ENCODE peak calls at places on chromosomes 4 and X, in eight cellular contexts. Q, I, F, K, C, L, Y and G are unnamed samples.

GRCh38 chr4:25509656-25510055 is 132.6 kb downstream of the ANAPC4 start:
- DNase-seq in Q (no peak), I (no peak), F (no peak), K (no peak), C (no peak), L (no peak), Y (no peak), G (no peak)

GRCh38 chr4:40682298-40683101 is 52.8 kb upstream of the RBM47 start:
- DNase-seq in Q (no peak), I (no peak), F (no peak), K (no peak), C (no peak), L (no peak), Y (no peak), G (no peak)

GRCh38 chrX:45472968-45473367 is 272.3 kb upstream of the DIPK2B start:
- DNase-seq in Q (no peak), I (no peak), F (no peak), K (no peak), C (no peak), L (no peak), Y (no peak), G (no peak)

GRCh38 chrX:113305496-113305895 is 464.9 kb upstream of the AMOT start:
- DNase-seq in Q (no peak), I (no peak), F (no peak), K (no peak), C (no peak), L (no peak), Y (no peak), G (no peak)

GRCh38 chr4:88630756-88631155 is 38.5 kb downstream of the HERC3 start:
- DNase-seq in Q (no peak), I (no peak), F (no peak), K (no peak), C (no peak), L (no peak), Y (no peak), G (no peak)

GRCh38 chrX:12981880-12982279 is 7.0 kb downstream of the TMSB4X start:
- DNase-seq in Q (no peak), I (no peak), F (no peak), K (no peak), C (no peak), L (no peak), Y (no peak), G (no peak)

GRCh38 chrX:135213200-135213844 is 38.5 kb upstream of the ETDA start:
- DNase-seq in Q (no peak), I (no peak), F (no peak), K (no peak), C (no peak), L (no peak), Y (no peak), G (no peak)

GRCh38 chr4:151806511-151806927 is 45.7 kb upstream of the GATB start:
- DNase-seq in Q (no peak), I (no peak), F (no peak), K (no peak), C (no peak), L (no peak), Y (no peak), G (no peak)

GRCh38 chr4:84956014-84956413 is 10.5 kb downstream of the WDFY3 start:
- DNase-seq in Q (no peak), I (no peak), F (no peak), K (no peak), C (no peak), L (no peak), Y (no peak), G (no peak)

GRCh38 chr4:40413396-40413795 is 78.3 kb downstream of the CHRNA9 start:
- DNase-seq in Q (no peak), I (no peak), F (no peak), K (no peak), C (no peak), L (no peak), Y (no peak), G (no peak)

GRCh38 chr4:181018998-181019397 is 1224.2 kb upstream of the TENM3 start:
- DNase-seq in Q (no peak), I (no peak), F (no peak), K (no peak), C (no peak), L (no peak), Y (no peak), G (no peak)

GRCh38 chr4:76576824-76577223 is 141.8 kb downstream of the SHROOM3 start:
- DNase-seq in Q (no peak), I (no peak), F (no peak), K (no peak), C (no peak), L (no peak), Y (no peak), G (no peak)

GRCh38 chrX:46967547-46967946 is 55.3 kb downstream of the JADE3 start:
- DNase-seq in Q (no peak), I (no peak), F (no peak), K (no peak), C (peak), L (no peak), Y (no peak), G (no peak)

DNA sequence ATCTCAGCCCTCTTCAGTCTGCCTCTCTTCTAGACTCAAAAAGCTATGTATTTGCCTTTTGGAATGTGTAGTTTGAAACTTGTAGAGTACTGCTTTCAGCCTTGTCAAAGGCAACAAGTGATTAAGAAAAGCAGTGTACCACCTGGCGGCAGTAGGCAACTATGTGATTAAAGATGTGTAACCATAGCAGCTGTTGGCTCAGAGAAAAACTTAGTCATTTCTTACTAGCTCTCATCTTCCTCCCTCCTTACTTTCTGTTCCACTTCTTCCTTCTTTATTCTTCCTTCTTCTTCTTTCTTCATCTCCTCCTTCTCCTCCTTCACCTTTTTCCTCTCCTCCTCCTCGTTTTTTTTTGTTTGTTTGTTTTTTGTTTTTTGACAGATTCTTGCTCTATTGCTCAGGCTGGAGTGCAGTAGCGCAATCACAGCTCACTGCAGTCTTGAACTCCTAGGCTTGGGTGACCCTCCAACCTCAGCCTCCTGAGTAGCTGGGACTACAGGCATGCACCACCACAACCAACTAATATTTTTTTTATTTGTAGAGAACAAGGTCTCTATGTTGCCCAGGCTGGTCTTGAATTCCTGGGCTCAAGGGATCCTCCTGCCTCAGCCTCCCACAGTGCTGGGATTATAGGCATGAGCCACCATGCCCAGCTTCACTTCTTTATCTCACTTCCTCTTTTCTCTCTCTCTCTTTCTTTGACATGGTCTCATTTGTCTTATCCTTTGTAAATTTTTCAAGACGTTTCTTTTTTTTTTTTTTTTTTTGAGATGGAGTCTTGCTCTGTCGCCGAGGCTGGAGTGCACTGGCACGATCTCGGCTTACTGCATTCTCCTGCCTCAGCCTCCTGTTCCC is 32.6 kb downstream of the ABHD18 start:
- DNase-seq in Q (no peak), I (no peak), F (peak), K (no peak), C (peak), L (no peak), Y (no peak), G (no peak)
- TF ChIP-seq CTCF in Q (no peak), I (no peak), F (peak), K (no peak), C (peak), L (no peak), Y (no peak), G (peak)

GRCh38 chrX:65985211-65985610 is 54.7 kb downstream of the VSIG4 start:
- DNase-seq in Q (no peak), I (no peak), F (no peak), K (no peak), C (no peak), L (no peak), Y (no peak), G (no peak)

GRCh38 chrX:65990702-65991101 is 49.2 kb downstream of the VSIG4 start:
- DNase-seq in Q (no peak), I (no peak), F (no peak), K (no peak), C (no peak), L (no peak), Y (no peak), G (no peak)

GRCh38 chrX:65987856-65988255 is 52.0 kb downstream of the VSIG4 start:
- DNase-seq in Q (no peak), I (no peak), F (no peak), K (no peak), C (no peak), L (no peak), Y (no peak), G (no peak)

DNA sequence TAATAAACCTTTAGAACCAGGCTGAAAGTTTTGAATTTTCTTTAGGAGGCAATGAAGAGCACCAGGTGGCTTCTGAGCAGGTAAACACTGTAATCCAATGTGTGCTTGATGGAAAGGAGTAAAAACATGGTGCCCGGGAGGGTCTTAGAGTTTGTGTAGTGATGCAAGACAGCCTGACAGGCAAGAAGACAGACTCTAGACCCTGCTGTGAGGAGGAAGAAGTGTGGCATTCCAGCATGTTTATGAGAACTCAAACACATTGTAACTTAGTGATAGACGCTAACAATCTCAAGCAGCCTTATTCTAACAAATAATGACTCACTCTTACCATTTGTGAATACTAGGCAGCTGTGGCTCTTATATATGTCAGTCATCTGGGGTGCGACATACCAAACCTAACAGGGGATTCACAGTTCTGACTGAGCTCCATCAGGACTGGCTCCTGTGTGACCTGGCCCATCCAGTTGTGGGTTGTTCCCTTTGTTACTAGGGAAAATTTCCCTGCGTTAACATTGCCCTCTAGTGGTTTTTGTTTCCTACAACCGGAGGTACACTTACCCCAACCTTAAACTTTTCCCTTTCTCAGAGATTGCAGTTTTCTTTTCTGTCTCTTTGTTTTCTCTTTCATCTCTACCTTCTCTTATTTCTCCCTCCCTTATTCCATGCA is 53.8 kb downstream of the VSIG4 start:
- DNase-seq in Q (peak), I (peak), F (peak), K (peak), C (no peak), L (no peak), Y (no peak), G (no peak)
- TF ChIP-seq CTCF in Q (peak), I (peak), F (peak), K (peak), C (peak), L (peak), Y (no peak), G (peak)

DNA sequence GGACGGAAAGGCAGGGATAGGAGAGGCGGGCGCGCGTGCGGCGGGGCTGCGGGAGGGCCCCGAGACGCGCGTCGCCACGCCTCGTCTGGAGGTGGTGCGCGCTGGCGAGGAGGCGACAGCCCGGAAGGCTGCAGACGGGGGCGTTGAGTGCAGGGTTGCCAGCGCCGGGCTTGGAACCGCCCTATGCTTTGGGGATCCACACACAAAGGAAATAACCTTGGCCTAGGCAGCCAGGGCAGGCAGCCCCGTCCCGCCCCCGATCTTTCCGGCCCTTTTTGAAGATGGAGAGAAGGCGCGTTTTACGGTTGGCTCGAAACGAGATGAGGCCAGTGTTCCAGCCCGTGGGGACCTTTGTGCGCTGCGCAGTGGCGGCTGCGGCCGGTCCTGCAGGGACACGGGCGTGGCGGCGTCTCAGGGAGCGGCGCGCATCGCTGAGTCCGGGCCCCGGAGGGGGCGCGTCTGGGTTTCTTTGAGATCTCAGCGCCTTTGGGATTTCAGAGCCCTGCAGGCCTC is 50.8 kb upstream of the TRIM2 start:
- DNase-seq in Q (peak), I (peak), F (peak), K (peak), C (peak), L (peak), Y (no peak), G (no peak)
- TF ChIP-seq CTCF in Q (no peak), I (no peak), F (no peak), K (no peak), C (no peak), L (no peak), Y (no peak), G (peak)

GRCh38 chr4:6251365-6251764 is 18.3 kb upstream of the WFS1 start:
- DNase-seq in Q (no peak), I (no peak), F (no peak), K (no peak), C (no peak), L (no peak), Y (no peak), G (peak)

GRCh38 chr4:6250235-6250983 is 19.2 kb upstream of the WFS1 start:
- DNase-seq in Q (no peak), I (no peak), F (peak), K (peak), C (peak), L (no peak), Y (no peak), G (peak)

GRCh38 chr4:6252051-6252450 is 17.6 kb upstream of the WFS1 start:
- DNase-seq in Q (no peak), I (no peak), F (no peak), K (no peak), C (no peak), L (no peak), Y (no peak), G (peak)

GRCh38 chr4:6253111-6253510 is 16.5 kb upstream of the WFS1 start:
- DNase-seq in Q (no peak), I (no peak), F (no peak), K (no peak), C (no peak), L (no peak), Y (no peak), G (no peak)

DNA sequence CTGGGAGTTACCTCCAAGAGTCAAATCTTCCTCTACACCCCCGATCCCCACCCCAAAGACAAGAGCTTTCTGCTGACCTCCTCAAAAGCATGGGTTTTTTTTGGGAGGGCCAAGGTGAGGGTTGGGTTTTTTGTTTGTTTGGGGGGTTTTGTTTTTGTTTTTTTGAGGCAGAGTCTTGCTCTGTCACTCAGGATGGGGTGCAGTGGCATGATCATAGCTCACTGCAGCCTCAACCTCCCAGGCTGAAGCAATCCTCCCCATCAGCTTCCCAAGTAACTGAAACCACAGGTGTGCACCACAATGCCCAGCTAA is 18.7 kb upstream of the WFS1 start:
- DNase-seq in Q (no peak), I (no peak), F (no peak), K (no peak), C (no peak), L (no peak), Y (no peak), G (no peak)
- TF ChIP-seq CTCF in Q (peak), I (no peak), F (no peak), K (no peak), C (no peak), L (no peak), Y (no peak), G (no peak)